ENCODE peak calls at places on chromosomes 13 and 19, in seven cellular contexts. U is cardiac muscle cell; C is lower lobe of right lung; P is fibroblast of lung; K is CD8-positive, alpha-beta T cell; Y is epithelial cell of esophagus; N is hepatocyte. S is an unnamed sample.

GRCh38 chr13:91349992-91350911 is 2.8 kb downstream of the MIR17HG start:
- DNase-seq in U (no peak), C (no peak), P (no peak), K (no peak), Y (no peak), N (no peak), S (no peak)

GRCh38 chr13:108168929-108169328 is 46.4 kb downstream of the LIG4 start:
- DNase-seq in U (no peak), C (no peak), P (no peak), K (no peak), Y (no peak), N (no peak), S (no peak)

GRCh38 chr19:45154064-45154827 is 6.5 kb downstream of the NKPD1 start:
- DNase-seq in U (no peak), C (no peak), P (peak; percentile 77), K (no peak), Y (peak; percentile 40), N (peak; percentile 76), S (peak; percentile 50)

GRCh38 chr13:106533940-106534843 is 1.3 kb downstream of the EFNB2 start:
- DNase-seq in U (peak; percentile 64), C (peak; percentile 75), P (peak; percentile 83), K (no peak), Y (peak; percentile 60), N (peak; percentile 64), S (peak; percentile 62)

GRCh38 chr13:62022369-62022768 is 606.7 kb upstream of the PCDH20 start:
- DNase-seq in U (no peak), C (no peak), P (no peak), K (no peak), Y (no peak), N (no peak), S (no peak)

GRCh38 chr19:39736088-39736487 is 1.7 kb downstream of the CLC start:
- DNase-seq in U (no peak), C (no peak), P (no peak), K (no peak), Y (no peak), N (no peak), S (no peak)

GRCh38 chr19:49567722-49568454 is 12.5 kb downstream of the NOSIP start:
- DNase-seq in U (no peak), C (no peak), P (peak; percentile 57), K (no peak), Y (no peak), N (peak; percentile 31), S (peak; percentile 67)

GRCh38 chr13:41833201-41833600 is 127.7 kb downstream of the VWA8 start:
- DNase-seq in U (no peak), C (no peak), P (no peak), K (no peak), Y (peak; percentile 74), N (no peak), S (no peak)

GRCh38 chr19:49921871-49922755 is 6.9 kb upstream of the ATF5 start:
- DNase-seq in U (no peak), C (no peak), P (peak; percentile 61), K (no peak), Y (peak; percentile 59), N (no peak), S (peak; percentile 81)

GRCh38 chr13:99979453-99980200 is 2.0 kb upstream of the ZIC2 start:
- DNase-seq in U (peak; percentile 50), C (no peak), P (no peak), K (no peak), Y (no peak), N (peak; percentile 20), S (no peak)

GRCh38 chr19:19446655-19447437 is 41.4 kb downstream of the GATAD2A start:
- DNase-seq in U (no peak), C (no peak), P (no peak), K (no peak), Y (no peak), N (no peak), S (no peak)

GRCh38 chr13:107238262-107238661 is 670.3 kb upstream of the ARGLU1 start:
- DNase-seq in U (no peak), C (no peak), P (no peak), K (no peak), Y (peak; percentile 4), N (no peak), S (no peak)

GRCh38 chr19:6753178-6754031 is 13.8 kb downstream of the SH2D3A start:
- DNase-seq in U (peak; percentile 89), C (peak; percentile 91), P (peak; percentile 52), K (peak; percentile 55), Y (peak; percentile 82), N (peak; percentile 94), S (peak; percentile 51)

GRCh38 chr19:48181505-48181904 is 11.0 kb downstream of the ZSWIM9 start:
- DNase-seq in U (no peak), C (no peak), P (no peak), K (no peak), Y (no peak), N (no peak), S (no peak)

GRCh38 chr19:48186015-48186414 is 15.5 kb downstream of the ZSWIM9 start:
- DNase-seq in U (no peak), C (no peak), P (no peak), K (no peak), Y (no peak), N (no peak), S (no peak)

GRCh38 chr19:48186541-48186991 is 16.1 kb downstream of the ZSWIM9 start:
- DNase-seq in U (no peak), C (no peak), P (no peak), K (no peak), Y (no peak), N (no peak), S (no peak)

GRCh38 chr19:48183356-48183755 is 12.9 kb downstream of the ZSWIM9 start:
- DNase-seq in U (no peak), C (no peak), P (no peak), K (no peak), Y (no peak), N (no peak), S (no peak)

DNA sequence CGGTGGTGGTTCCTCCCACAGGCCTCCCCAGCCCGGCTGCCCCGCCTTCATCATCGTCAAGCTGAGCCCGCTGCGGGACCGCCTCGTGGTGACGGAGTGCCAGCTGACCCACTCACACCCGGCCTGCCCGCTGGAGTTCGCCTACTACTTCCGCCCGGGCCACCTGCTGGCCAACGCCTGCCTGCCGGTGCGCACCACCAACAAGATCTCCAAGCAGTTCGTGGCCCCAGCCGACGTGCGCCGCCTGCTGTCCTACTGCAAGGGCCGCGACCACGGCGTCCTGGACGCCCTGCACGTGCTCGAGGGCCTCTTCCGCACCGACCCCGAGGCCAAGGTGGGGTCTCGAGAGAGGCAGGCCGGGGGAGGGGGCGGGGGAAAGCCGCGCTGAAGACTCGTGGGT is 12.0 kb downstream of the ZSWIM9 start:
- DNase-seq in U (no peak), C (no peak), P (no peak), K (no peak), Y (no peak), N (no peak), S (no peak)
- TF ChIP-seq CTCF in U (no peak), C (no peak), P (no peak), K (no peak), Y (no peak), N (no peak), S (no peak)

DNA sequence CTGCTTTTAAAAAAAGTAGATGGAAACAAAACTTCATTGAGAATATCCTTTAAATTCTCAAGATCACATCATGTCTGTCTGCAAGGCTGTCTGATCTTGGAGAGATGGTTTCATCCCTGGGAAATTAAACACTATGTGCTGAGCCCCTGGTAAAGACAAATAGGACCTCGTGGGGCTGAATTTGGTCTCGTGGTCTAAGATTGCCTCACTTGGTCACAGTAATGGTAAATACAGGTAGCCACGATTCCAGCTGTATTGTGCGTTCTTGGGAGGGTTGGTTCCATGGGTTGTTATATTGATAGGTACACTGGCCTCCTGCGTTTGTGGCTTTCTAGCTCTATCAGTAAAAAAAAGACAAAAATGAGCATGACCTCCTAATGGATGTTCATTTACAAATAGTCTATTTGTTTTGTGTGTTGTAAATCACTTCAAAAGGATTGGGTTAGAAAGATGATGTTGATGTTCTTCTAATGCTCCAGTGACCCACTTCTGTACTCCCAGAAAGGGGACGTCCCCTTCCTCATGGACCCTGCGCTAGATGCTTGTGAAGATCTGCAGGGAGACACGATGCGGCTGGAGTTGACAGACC is 1.7 kb downstream of the CEBPG start:
- DNase-seq in U (no peak), C (no peak), P (no peak), K (no peak), Y (no peak), N (no peak), S (no peak)
- H3K4me3 ChIP-seq in U (no peak overlapping the region), C (peak overlapping the region; percentile 70), P (peak overlapping the region; percentile 50), K (peak overlapping the region; percentile 90), Y (peak overlapping the region; percentile 63), N (peak overlapping the region; percentile 90), S (peak overlapping the region; percentile 97)

GRCh38 chr19:11240008-11240444 is 607 bp downstream of the ANGPTL8 start:
- DNase-seq in U (no peak), C (no peak), P (no peak), K (no peak), Y (no peak), N (no peak), S (no peak)

GRCh38 chr19:11243798-11244169 is 4.4 kb downstream of the ANGPTL8 start:
- DNase-seq in U (no peak), C (no peak), P (no peak), K (no peak), Y (no peak), N (no peak), S (no peak)

GRCh38 chr19:11244846-11245589 is 5.6 kb downstream of the ANGPTL8 start:
- DNase-seq in U (no peak), C (no peak), P (no peak), K (no peak), Y (no peak), N (no peak), S (no peak)

GRCh38 chr19:11239377-11240000 is at the start of gene ANGPTL8:
- DNase-seq in U (no peak), C (no peak), P (no peak), K (no peak), Y (no peak), N (no peak), S (no peak)

GRCh38 chr19:11242864-11243797 is 3.7 kb downstream of the ANGPTL8 start:
- DNase-seq in U (peak; percentile 90), C (peak; percentile 94), P (peak; percentile 86), K (peak; percentile 78), Y (peak; percentile 80), N (peak; percentile 87), S (peak; percentile 66)
- TF ChIP-seq CTCF in U (peak; percentile 51), C (peak; percentile 89), P (peak; percentile 65), K (peak; percentile 56), Y (peak; percentile 64), N (peak; percentile 58), S (peak; percentile 54)

GRCh38 chr13:38607136-38607535 is 79.7 kb upstream of the FREM2 start:
- DNase-seq in U (no peak), C (no peak), P (no peak), K (no peak), Y (no peak), N (no peak), S (no peak)

GRCh38 chr13:38602261-38602660 is 84.6 kb upstream of the FREM2 start:
- DNase-seq in U (no peak), C (no peak), P (no peak), K (no peak), Y (peak; percentile 64), N (no peak), S (no peak)

DNA sequence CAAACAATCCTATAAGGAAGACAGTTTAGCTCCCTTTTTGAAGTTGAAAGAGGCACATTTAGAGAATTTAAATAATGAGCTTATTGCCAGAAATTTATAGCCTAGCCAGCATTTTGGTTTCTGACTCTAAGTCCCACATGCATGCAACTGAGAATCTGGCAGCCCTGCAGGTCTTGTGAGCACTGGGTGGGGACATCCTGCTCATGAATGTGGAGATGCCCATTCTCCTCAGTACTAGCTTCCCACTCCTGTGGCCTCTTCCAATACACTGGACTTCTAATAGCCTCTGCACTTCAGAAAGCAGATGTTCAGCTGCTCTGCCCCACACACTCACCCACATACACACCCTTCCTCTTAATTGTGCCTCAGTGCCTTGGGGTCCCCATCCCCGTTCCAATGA is 80.2 kb upstream of the FREM2 start:
- DNase-seq in U (no peak), C (no peak), P (no peak), K (no peak), Y (no peak), N (no peak), S (no peak)
- H3K4me3 ChIP-seq in U (no peak overlapping the region), C (no peak overlapping the region), P (no peak overlapping the region), K (no peak overlapping the region), Y (no peak overlapping the region), N (no peak overlapping the region), S (no peak overlapping the region)